ENCODE peak calls at places on chromosomes 16 and 17, in five cellular contexts. A is posterior cingulate gyrus, D is Daoy, Y is T-helper 9 cell, X is activated T-helper 1 cell treated with Interleukin-2 at 50 U/mL for 16 hours. Q is an unnamed sample.

GRCh38 chr17:42179911-42180410 is 981 bp downstream of the KCNH4 start:
- DNase-seq in D (peak; percentile 63), A (no peak), X (no peak), Y (no peak), Q (no peak)

GRCh38 chr16:14309906-14310305 is 238.8 kb downstream of the MRTFB start:
- DNase-seq in D (peak; percentile 67), X (no peak), A (no peak), Y (no peak), Q (no peak)

GRCh38 chr17:7440113-7440822 is 956 bp downstream of the FGF11 start:
- DNase-seq in A (no peak), X (no peak), Y (peak; percentile 27), D (peak; percentile 65), Q (no peak)

GRCh38 chr17:82937411-82938371 is 97.9 kb upstream of the ZNF750 start:
- DNase-seq in X (no peak), Y (no peak), D (no peak), A (peak; percentile 21), Q (no peak)

GRCh38 chr16:67301080-67301757 is 21.9 kb downstream of the PLEKHG4 start:
- DNase-seq in Y (no peak), X (no peak), A (no peak), D (no peak), Q (no peak)

GRCh38 chr16:67001726-67002125 is 13.3 kb downstream of the CES4A start:
- DNase-seq in A (no peak), Y (no peak), X (no peak), D (no peak), Q (no peak)

GRCh38 chr17:35245196-35245486 is 2.3 kb downstream of the SLFN5 start:
- DNase-seq in D (peak; percentile 86), A (no peak), X (no peak), Y (no peak), Q (no peak)

GRCh38 chr17:57326348-57326747 is 70.0 kb downstream of the MSI2 start:
- DNase-seq in D (no peak), Y (no peak), A (no peak), X (no peak), Q (no peak)

GRCh38 chr16:50884066-50884860 is 142.4 kb downstream of the CYLD start:
- DNase-seq in A (no peak), X (no peak), D (peak; percentile 23), Y (peak; percentile 28), Q (peak; percentile 33)

GRCh38 chr17:68314916-68315535 is 23.7 kb downstream of the ARSG start:
- DNase-seq in X (no peak), D (no peak), Y (no peak), A (no peak), Q (no peak)

GRCh38 chr17:63358111-63358839 is 87.8 kb downstream of the CYB561 start:
- DNase-seq in Y (no peak), D (peak; percentile 51), X (no peak), A (no peak), Q (no peak)

GRCh38 chr17:14776791-14777190 is 475.9 kb downstream of the HS3ST3B1 start:
- DNase-seq in X (no peak), A (no peak), Y (no peak), D (peak; percentile 37), Q (no peak)

GRCh38 chr17:38674013-38674748 is 576 bp downstream of the EPOP start:
- DNase-seq in D (peak; percentile 33), A (no peak), X (peak; percentile 7), Y (peak; percentile 7), Q (no peak)

GRCh38 chr17:49371178-49371834 is 9.3 kb upstream of the ZNF652 start:
- DNase-seq in Y (no peak), D (no peak), X (no peak), A (no peak), Q (no peak)

GRCh38 chr17:59830007-59830630 is 62.6 kb downstream of the TUBD1 start:
- DNase-seq in X (no peak), A (no peak), Y (no peak), D (peak; percentile 86), Q (no peak)

GRCh38 chr16:12265168-12265567 is 288.6 kb downstream of the SNX29 start:
- DNase-seq in D (no peak), A (no peak), Y (no peak), X (no peak), Q (no peak)

GRCh38 chr16:81608515-81609209 is 164.1 kb downstream of the CMIP start:
- DNase-seq in D (no peak), A (no peak), Y (no peak), X (no peak), Q (no peak)

GRCh38 chr16:90077757-90078593 is 844 bp upstream of the PRDM7 start:
- DNase-seq in D (no peak), X (peak; percentile 15), A (no peak), Y (peak; percentile 8), Q (no peak)

GRCh38 chr16:53089434-53090270 is 34.9 kb downstream of the CHD9 start:
- DNase-seq in D (peak; percentile 30), Y (no peak), A (no peak), X (no peak), Q (no peak)

GRCh38 chr17:2266865-2267228 is 36.7 kb downstream of the SMG6 start:
- DNase-seq in D (no peak), Y (no peak), A (no peak), X (no peak), Q (no peak)

GRCh38 chr16:12700161-12700560 is 103.5 kb downstream of the CPPED1 start:
- DNase-seq in A (no peak), D (no peak), X (no peak), Y (no peak), Q (no peak)

GRCh38 chr17:33335491-33336173 is 42.5 kb upstream of the ASIC2 start:
- DNase-seq in A (no peak), Y (no peak), X (no peak), D (no peak), Q (no peak)

GRCh38 chr17:27597188-27597580 is 33.8 kb upstream of the LGALS9 start:
- DNase-seq in Y (no peak), D (no peak), X (no peak), A (no peak), Q (no peak)

GRCh38 chr16:88062341-88062861 is 111.2 kb downstream of the BANP start:
- DNase-seq in Y (no peak), D (no peak), X (no peak), A (peak; percentile 12), Q (no peak)

GRCh38 chr17:10394201-10394887 is 21.5 kb upstream of the MYH13 start:
- DNase-seq in Y (no peak), X (no peak), A (no peak), D (no peak), Q (no peak)

GRCh38 chr16:54929090-54930033 is 1.3 kb upstream of the IRX5 start:
- DNase-seq in D (peak; percentile 98), A (peak; percentile 89), Y (peak; percentile 81), X (peak; percentile 72), Q (peak; percentile 87)

GRCh38 chr16:89920723-89921122 is 2.1 kb downstream of the MC1R start:
- DNase-seq in D (peak; percentile 44), X (no peak), A (no peak), Y (no peak), Q (no peak)

GRCh38 chr17:18093616-18094408 is 6.1 kb downstream of the DRG2 start:
- DNase-seq in D (peak; percentile 73), Y (no peak), X (no peak), A (no peak), Q (no peak)

GRCh38 chr17:1399366-1399678 is 700 bp downstream of the YWHAE start:
- DNase-seq in X (peak; percentile 23), D (no peak), A (peak; percentile 53), Y (no peak), Q (no peak)

GRCh38 chr17:77884019-77884418 is 74.5 kb upstream of the TNRC6C start:
- DNase-seq in D (no peak), A (peak; percentile 92), X (no peak), Y (no peak), Q (no peak)

GRCh38 chr16:30335598-30336474 is 19.3 kb downstream of the CD2BP2 start:
- DNase-seq in D (peak; percentile 57), X (no peak), Y (no peak), A (no peak), Q (no peak)

GRCh38 chr17:82946081-82946480 is 106.3 kb upstream of the ZNF750 start:
- DNase-seq in A (no peak), Y (no peak), X (no peak), D (no peak), Q (no peak)

GRCh38 chr16:79099701-79100100 is 500.8 kb downstream of the MAF start:
- DNase-seq in X (no peak), Y (no peak), A (no peak), D (no peak), Q (no peak)

GRCh38 chr16:54287018-54287757 is 601 bp upstream of the IRX3 start:
- DNase-seq in Y (no peak), D (no peak), X (no peak), A (no peak), Q (no peak)

GRCh38 chr17:16475196-16475704 is 16.7 kb downstream of the LRRC75A start:
- DNase-seq in D (no peak), A (no peak), X (no peak), Y (no peak), Q (no peak)

GRCh38 chr17:47324224-47325020 is 667 bp downstream of the EFCAB13 start:
- DNase-seq in D (no peak), Y (peak; percentile 40), A (no peak), X (peak; percentile 15), Q (peak; percentile 32)

GRCh38 chr16:4142268-4142667 is 26.0 kb upstream of the ADCY9 start:
- DNase-seq in X (peak; percentile 10), Y (peak; percentile 36), D (no peak), A (no peak), Q (no peak)

GRCh38 chr16:67668495-67669157 is 2.0 kb downstream of the C16orf86 start:
- DNase-seq in Y (no peak), X (no peak), D (no peak), A (no peak), Q (no peak)

Q was measured in T-helper 17 cell.